ENCODE peak calls at places on chromosomes 11 and 22, in ten cellular contexts. B is cardiac muscle cell, U is foreskin fibroblast, W is fibroblast of pulmonary artery, S is prostate gland, J is AG04450, E is upper lobe of right lung, H is brain microvascular endothelial cell, Y is H1, K is fibroblast of lung. T is an unnamed sample.

GRCh38 chr11:35237860-35238715 is 99.1 kb downstream of the CD44 start:
- DNase-seq in B (peak), U (peak), W (peak), S (no peak), J (no peak), E (no peak), H (peak), Y (peak), K (peak), T (no peak)

GRCh38 chr22:46196268-46196667 is 45.9 kb downstream of the PPARA start:
- DNase-seq in B (no peak), U (peak), W (no peak), S (peak), J (no peak), E (no peak), H (no peak), Y (no peak), K (no peak), T (no peak)

GRCh38 chr11:72918825-72919224 is 104.6 kb downstream of the ATG16L2 start:
- DNase-seq in B (no peak), U (peak), W (no peak), S (no peak), J (no peak), E (no peak), H (no peak), Y (no peak), K (no peak), T (no peak)

GRCh38 chr22:23533328-23533762 is 46.7 kb downstream of the IGLL1 start:
- DNase-seq in B (peak), U (peak), W (peak), S (no peak), J (no peak), E (peak), H (peak), Y (peak), K (peak), T (no peak)

GRCh38 chr11:43953521-43953920 is 11.1 kb downstream of the C11orf96 start:
- DNase-seq in B (no peak), U (no peak), W (no peak), S (no peak), J (no peak), E (no peak), H (no peak), Y (no peak), K (no peak), T (no peak)

GRCh38 chr11:12089473-12089872 is 20.9 kb upstream of the MICAL2 start:
- DNase-seq in B (no peak), U (peak), W (no peak), S (no peak), J (no peak), E (no peak), H (no peak), Y (no peak), K (no peak), T (no peak)

GRCh38 chr11:6962141-6962540 is 35.9 kb downstream of the ZNF215 start:
- DNase-seq in B (peak), U (peak), W (no peak), S (no peak), J (no peak), E (no peak), H (no peak), Y (no peak), K (peak), T (no peak)

GRCh38 chr11:110093407-110094297 is 460 bp downstream of the ZC3H12C start:
- DNase-seq in B (peak), U (peak), W (peak), S (peak), J (no peak), E (peak), H (peak), Y (no peak), K (peak), T (no peak)

GRCh38 chr11:17760102-17761029 is 25.8 kb downstream of the KCNC1 start:
- DNase-seq in B (peak), U (peak), W (peak), S (peak), J (no peak), E (no peak), H (peak), Y (peak), K (peak), T (no peak)

GRCh38 chr11:111707039-111707690 is 59.0 kb downstream of the PPP2R1B start:
- DNase-seq in B (peak), U (peak), W (peak), S (peak), J (peak), E (no peak), H (peak), Y (no peak), K (peak), T (no peak)

GRCh38 chr22:49659924-49660315 is 167.8 kb downstream of the BRD1 start:
- DNase-seq in B (no peak), U (no peak), W (no peak), S (no peak), J (no peak), E (peak), H (no peak), Y (no peak), K (no peak), T (no peak)

GRCh38 chr11:55726715-55727324 is 46.4 kb upstream of the OR5D13 start:
- DNase-seq in B (no peak), U (no peak), W (no peak), S (no peak), J (no peak), E (no peak), H (no peak), Y (no peak), K (no peak), T (no peak)

GRCh38 chr22:43993072-43993760 is 30.9 kb upstream of the PARVB start:
- DNase-seq in B (peak), U (peak), W (peak), S (peak), J (peak), E (peak), H (peak), Y (peak), K (peak), T (no peak)

GRCh38 chr11:121933694-121934093 is 182.3 kb downstream of the BLID start:
- DNase-seq in B (peak), U (peak), W (peak), S (no peak), J (no peak), E (no peak), H (no peak), Y (no peak), K (peak), T (no peak)

GRCh38 chr11:27599217-27599616 is 92.6 kb upstream of the LIN7C start:
- DNase-seq in B (no peak), U (no peak), W (no peak), S (no peak), J (no peak), E (no peak), H (no peak), Y (no peak), K (no peak), T (no peak)

GRCh38 chr22:34804588-34804987 is 261.4 kb upstream of the ISX start:
- DNase-seq in B (no peak), U (no peak), W (no peak), S (no peak), J (no peak), E (no peak), H (no peak), Y (no peak), K (no peak), T (no peak)
- TF ChIP-seq CTCF in B (no peak), U (no peak), W (no peak), S (no peak), J (no peak), E (no peak), H (peak), Y (peak), K (no peak), T (no peak)

GRCh38 chr11:56905936-56906335 is 82.8 kb upstream of the OR5AK2 start:
- DNase-seq in B (no peak), U (no peak), W (no peak), S (no peak), J (no peak), E (no peak), H (no peak), Y (no peak), K (peak), T (no peak)

GRCh38 chr11:56909563-56909962 is 79.2 kb upstream of the OR5AK2 start:
- DNase-seq in B (no peak), U (no peak), W (no peak), S (no peak), J (no peak), E (no peak), H (no peak), Y (no peak), K (no peak), T (no peak)

GRCh38 chr11:56909080-56909479 is 79.6 kb upstream of the OR5AK2 start:
- DNase-seq in B (no peak), U (no peak), W (no peak), S (no peak), J (no peak), E (no peak), H (no peak), Y (no peak), K (no peak), T (no peak)

GRCh38 chr11:56905442-56905841 is 83.3 kb upstream of the OR5AK2 start:
- DNase-seq in B (no peak), U (no peak), W (no peak), S (no peak), J (no peak), E (no peak), H (no peak), Y (no peak), K (no peak), T (no peak)

DNA sequence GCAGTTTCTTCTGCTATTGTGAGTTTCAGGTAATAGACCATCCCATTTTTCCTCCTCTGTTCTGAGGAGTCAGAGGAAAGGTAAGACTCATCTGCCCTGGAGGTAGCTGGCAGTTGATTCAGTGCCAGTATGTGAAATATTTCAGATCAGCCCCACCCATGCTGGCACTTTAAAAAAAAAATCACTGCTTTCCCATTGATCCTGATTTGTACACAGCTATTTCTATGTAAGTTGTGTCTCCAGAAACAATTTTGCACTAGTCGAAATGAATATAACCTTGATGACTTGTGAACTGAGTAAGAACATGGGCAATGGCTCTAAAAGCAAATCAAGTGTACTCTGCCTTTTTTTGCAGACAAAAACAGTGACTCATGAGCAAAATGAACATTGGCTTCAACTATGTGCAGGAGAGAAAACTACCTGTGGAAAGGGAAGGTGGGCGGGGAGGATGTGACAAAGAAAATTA is 82.0 kb upstream of the OR5AK2 start:
- DNase-seq in B (no peak), U (no peak), W (no peak), S (no peak), J (no peak), E (no peak), H (no peak), Y (no peak), K (no peak), T (no peak)
- H3K4me3 ChIP-seq in B (no peak), U (no peak), W (no peak), S (no peak), J (no peak), E (no peak), H (no peak), Y (no peak), K (no peak), T (no peak)

DNA sequence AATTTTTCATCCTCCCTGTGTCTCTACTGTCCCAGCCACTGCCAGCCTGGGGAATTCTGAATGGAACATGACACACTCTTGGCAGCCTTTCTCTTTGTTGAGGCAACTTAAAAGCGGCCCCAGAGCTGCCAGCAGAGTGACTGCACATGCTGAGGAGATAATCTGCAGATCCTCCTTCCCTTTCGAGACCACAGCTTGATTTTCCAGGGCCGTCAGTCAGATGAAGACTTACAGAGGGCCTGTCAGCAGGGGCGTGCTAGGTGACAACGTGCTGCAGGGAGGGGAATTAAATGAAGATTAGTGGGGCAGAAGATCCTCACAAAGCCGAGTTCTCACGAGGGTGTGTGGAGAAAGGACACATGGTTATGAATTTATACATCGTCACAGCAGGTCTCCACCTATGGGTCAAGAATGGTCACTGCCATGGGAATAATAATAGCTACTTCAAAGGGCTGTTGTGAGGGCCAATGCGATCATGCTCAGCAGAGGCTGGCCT is 193.5 kb upstream of the PITPNB start:
- DNase-seq in B (peak), U (peak), W (peak), S (no peak), J (no peak), E (no peak), H (peak), Y (no peak), K (peak), T (no peak)
- TF ChIP-seq CTCF in B (peak), U (peak), W (peak), S (no peak), J (peak), E (peak), H (peak), Y (no peak), K (peak), T (peak)

GRCh38 chr11:120168960-120169681 is 31.2 kb upstream of the TRIM29 start:
- DNase-seq in B (peak), U (peak), W (peak), S (peak), J (no peak), E (peak), H (peak), Y (peak), K (peak), T (no peak)

GRCh38 chr11:120169981-120170698 is 32.2 kb upstream of the TRIM29 start:
- DNase-seq in B (no peak), U (no peak), W (no peak), S (no peak), J (no peak), E (peak), H (no peak), Y (no peak), K (no peak), T (no peak)

GRCh38 chr11:120170741-120171261 is 32.9 kb upstream of the TRIM29 start:
- DNase-seq in B (no peak), U (no peak), W (no peak), S (no peak), J (no peak), E (peak), H (no peak), Y (no peak), K (no peak), T (no peak)

GRCh38 chr11:120167659-120168058 is 29.7 kb upstream of the TRIM29 start:
- DNase-seq in B (no peak), U (no peak), W (no peak), S (no peak), J (no peak), E (peak), H (no peak), Y (no peak), K (no peak), T (no peak)

DNA sequence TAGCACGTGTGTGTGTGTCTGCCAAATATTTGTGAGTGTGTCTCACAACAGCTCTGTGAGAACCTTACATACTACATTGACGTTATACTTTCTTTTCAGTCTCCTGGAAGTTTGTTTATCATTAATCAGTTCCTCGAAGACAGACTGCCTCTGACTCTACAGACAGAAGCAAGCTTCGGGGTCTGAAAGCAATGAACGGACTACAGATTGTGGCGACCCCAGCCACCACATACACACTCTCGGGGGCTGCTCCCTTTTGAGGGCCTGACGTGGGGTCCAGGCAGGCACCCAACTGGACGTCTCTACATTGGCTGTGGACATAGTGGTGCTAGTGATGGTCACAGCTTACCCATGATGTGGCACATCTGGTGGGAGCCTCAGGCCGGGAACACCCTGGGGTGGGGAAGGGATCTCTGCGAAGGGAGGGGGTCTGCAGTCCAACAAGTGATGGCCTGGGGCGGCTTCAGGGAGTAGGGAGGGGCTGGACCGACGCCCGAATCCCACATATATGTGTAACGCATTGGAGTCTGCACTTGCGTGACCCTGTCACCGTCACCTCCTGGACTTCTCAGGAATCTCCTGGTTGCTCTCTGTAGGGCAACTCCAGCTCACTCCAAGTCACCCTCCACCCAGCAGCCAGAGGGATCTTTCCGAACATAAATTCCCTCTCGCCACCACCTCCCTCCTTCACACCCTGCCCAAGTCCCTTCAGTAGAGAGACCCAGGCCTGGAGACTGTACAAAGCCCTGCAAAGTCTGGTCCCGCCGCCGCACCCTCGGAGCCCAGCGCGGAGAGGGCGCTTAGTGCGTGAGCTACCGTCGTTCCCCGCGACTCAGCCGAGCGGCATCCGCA is 30.4 kb upstream of the TRIM29 start:
- DNase-seq in B (no peak), U (no peak), W (no peak), S (no peak), J (no peak), E (peak), H (no peak), Y (no peak), K (no peak), T (no peak)
- H3K4me3 ChIP-seq in B (peak), U (peak), W (peak), S (peak), J (peak), E (peak), H (peak), Y (peak), K (peak), T (peak)

T was measured in AG04449.